ENCODE peak calls at places on chromosomes 16 and 17, in four cellular contexts. Y is mammary epithelial cell, M is IMR-90, O is SK-N-SH. J is an unnamed sample.

GRCh38 chr17:75498019-75498725 is 17.2 kb downstream of the CASKIN2 start:
- DNase-seq in Y (no peak), M (no peak), O (peak; percentile 42), J (no peak)

GRCh38 chr16:59324462-59324861 is 590.3 kb upstream of the GOT2 start:
- DNase-seq in Y (no peak), M (peak; percentile 2), O (no peak), J (no peak)

GRCh38 chr16:14015948-14016347 is 55.2 kb upstream of the MRTFB start:
- DNase-seq in Y (peak; percentile 55), M (peak; percentile 90), O (no peak), J (peak; percentile 84)

GRCh38 chr16:87653234-87653633 is 50.9 kb downstream of the JPH3 start:
- DNase-seq in Y (no peak), M (peak; percentile 2), O (peak; percentile 66), J (no peak)

GRCh38 chr17:59914274-59914854 is 21.4 kb downstream of the RPS6KB1 start:
- DNase-seq in Y (peak; percentile 24), M (peak; percentile 60), O (peak; percentile 75), J (no peak)

GRCh38 chr17:74356640-74357465 is 4.8 kb downstream of the BTBD17 start:
- DNase-seq in Y (no peak), M (no peak), O (no peak), J (no peak)

GRCh38 chr17:62911106-62911505 is 54.9 kb upstream of the TANC2 start:
- DNase-seq in Y (no peak), M (no peak), O (no peak), J (no peak)

GRCh38 chr17:68603663-68604062 is 2.5 kb upstream of the FAM20A start:
- DNase-seq in Y (no peak), M (no peak), O (no peak), J (no peak)

GRCh38 chr17:17580662-17581470 is 10.6 kb downstream of the PEMT start:
- DNase-seq in Y (no peak), M (peak; percentile 27), O (no peak), J (peak; percentile 80)

GRCh38 chr17:65918450-65918849 is 273.5 kb downstream of the CEP112 start:
- DNase-seq in Y (no peak), M (no peak), O (no peak), J (no peak)

GRCh38 chr17:67707442-67707841 is 10.3 kb upstream of the NOL11 start:
- DNase-seq in Y (no peak), M (no peak), O (peak; percentile 34), J (no peak)

DNA sequence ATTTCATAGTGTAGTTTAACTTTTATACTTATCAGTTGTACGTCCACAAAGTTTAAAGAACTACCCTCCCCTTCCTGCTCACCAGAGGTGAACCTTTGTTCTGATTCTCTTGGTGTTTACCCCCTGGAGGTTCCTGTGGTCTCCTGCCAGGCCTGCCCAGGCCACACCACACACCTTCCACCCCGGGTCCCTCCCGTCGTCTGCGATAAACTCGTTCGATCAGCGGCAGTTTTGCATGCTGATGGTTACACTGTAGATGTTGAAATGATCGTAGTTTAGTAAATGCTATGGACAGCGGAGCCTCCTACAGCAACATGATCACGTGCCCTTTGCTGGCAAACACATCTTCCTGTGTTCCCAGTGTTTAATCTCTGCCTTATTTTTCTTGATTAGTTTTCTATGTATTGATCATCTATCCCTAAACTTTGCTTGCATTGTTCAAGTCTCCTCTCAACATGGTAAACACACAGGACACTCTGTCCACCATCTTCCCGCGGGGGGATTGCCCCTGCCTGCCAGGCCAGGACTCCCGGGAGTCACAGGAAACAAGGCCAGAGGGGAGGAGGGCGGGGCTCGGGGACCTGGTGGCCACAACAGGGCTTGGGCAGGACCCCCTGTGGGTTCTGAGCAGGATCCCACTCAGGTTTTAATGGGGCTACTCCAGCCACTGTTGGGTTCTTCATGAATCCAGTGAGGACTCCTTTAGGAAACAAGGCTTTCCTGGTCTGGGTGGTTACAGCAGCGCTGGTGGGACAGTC is 2.8 kb upstream of the ACSF3 start:
- DNase-seq in Y (no peak), M (no peak), O (no peak), J (no peak)
- H2AFZ ChIP-seq in Y (no peak overlapping the region), M (no peak overlapping the region), O (no peak overlapping the region), J (no peak overlapping the region)

GRCh38 chr16:84293406-84293805 is 1.3 kb upstream of the WFDC1 start:
- DNase-seq in Y (no peak), M (no peak), O (no peak), J (no peak)

GRCh38 chr16:84298376-84298899 is 3.8 kb downstream of the WFDC1 start:
- DNase-seq in Y (no peak), M (no peak), O (no peak), J (no peak)

GRCh38 chr16:84294196-84295142 is at the start of gene WFDC1:
- DNase-seq in Y (no peak), M (peak; percentile 19), O (peak; percentile 68), J (no peak)

GRCh38 chr16:84292032-84292431 is 2.6 kb upstream of the WFDC1 start:
- DNase-seq in Y (peak; percentile 24), M (no peak), O (no peak), J (no peak)

GRCh38 chr16:84295203-84295850 is 649 bp downstream of the WFDC1 start:
- DNase-seq in Y (no peak), M (peak; percentile 16), O (peak; percentile 33), J (no peak)
- H2AFZ ChIP-seq in Y (no peak overlapping the region), M (peak overlapping the region; percentile 80), O (no peak overlapping the region), J (no peak overlapping the region)

GRCh38 chr17:28553000-28553505 is 629 bp upstream of the UNC119 start:
- DNase-seq in Y (no peak), M (no peak), O (no peak), J (no peak)
- H2AFZ ChIP-seq in Y (no peak overlapping the region), M (peak overlapping the region; percentile 88), O (peak overlapping the region; percentile 87), J (no peak overlapping the region)

DNA sequence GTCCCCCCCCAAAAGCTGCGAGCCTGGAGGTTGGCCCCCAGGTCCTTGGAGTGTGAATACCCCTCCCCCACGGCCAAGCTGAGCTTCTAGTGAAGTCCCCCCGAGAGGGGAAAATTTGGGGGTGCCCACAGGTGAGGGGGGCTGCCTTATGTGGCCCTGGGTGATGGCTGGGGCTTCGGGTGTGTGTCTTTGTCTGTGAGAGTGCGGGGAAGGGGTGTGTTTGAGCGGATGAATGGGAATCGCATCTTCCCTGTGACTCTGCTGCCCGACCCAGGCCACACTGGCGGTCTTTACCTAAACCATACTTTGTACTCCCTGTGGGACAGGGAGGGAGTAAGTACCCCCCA is 1.2 kb downstream of the SBK1 start:
- DNase-seq in Y (no peak), M (no peak), O (no peak), J (no peak)
- H2AFZ ChIP-seq in Y (no peak overlapping the region), M (no peak overlapping the region), O (no peak overlapping the region), J (no peak overlapping the region)

GRCh38 chr16:8649829-8650554 is 24.4 kb upstream of the ABAT start:
- DNase-seq in Y (no peak), M (no peak), O (no peak), J (no peak)
- H2AFZ ChIP-seq in Y (no peak overlapping the region), M (no peak overlapping the region), O (no peak overlapping the region), J (no peak overlapping the region)

GRCh38 chr16:57689772-57690558 is 4.6 kb upstream of the DRC7 start:
- DNase-seq in Y (no peak), M (no peak), O (no peak), J (no peak)

GRCh38 chr16:57688487-57688986 is 6.1 kb upstream of the DRC7 start:
- DNase-seq in Y (no peak), M (no peak), O (no peak), J (no peak)

GRCh38 chr16:57690782-57691471 is 3.7 kb upstream of the DRC7 start:
- DNase-seq in Y (no peak), M (peak; percentile 7), O (no peak), J (no peak)

GRCh38 chr16:57686577-57686976 is 8.0 kb upstream of the DRC7 start:
- DNase-seq in Y (no peak), M (no peak), O (no peak), J (no peak)

DNA sequence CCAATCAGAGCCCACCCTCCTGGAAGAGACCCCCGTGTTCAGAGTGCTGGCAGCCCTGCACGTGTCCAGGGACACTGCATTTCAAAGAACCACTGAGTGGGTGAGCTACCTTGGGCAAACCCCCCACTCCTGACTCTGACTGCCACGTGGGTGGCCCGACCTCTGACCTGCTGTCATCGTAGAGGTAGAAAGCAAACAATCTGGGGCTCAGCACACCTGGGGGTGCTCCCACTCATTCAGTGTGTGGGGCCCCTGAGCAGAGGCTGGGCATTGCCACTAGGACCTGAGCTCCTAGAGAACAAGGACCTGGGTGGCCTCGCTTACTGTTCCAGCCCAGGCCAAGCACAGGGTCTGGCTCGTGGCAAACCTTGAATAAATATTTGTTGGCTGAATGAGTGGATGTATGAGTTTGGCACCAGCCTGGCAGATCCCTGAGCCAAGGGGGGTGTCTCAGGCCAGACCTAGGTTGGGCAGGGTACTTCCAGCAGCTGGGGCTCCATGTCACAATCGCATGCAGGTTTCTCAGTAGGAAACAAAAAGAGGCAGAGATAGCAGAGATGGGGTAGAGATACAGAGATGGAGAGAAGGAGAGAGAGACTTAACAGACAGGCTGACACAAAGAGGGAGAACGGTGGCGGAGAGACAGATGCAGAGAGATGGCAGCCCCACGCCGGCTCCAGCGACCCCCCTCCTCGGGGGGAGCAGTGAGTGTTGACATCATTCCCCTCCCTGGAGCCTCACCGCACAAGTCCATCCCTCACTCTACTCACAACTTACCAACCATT is 5.4 kb upstream of the DRC7 start:
- DNase-seq in Y (no peak), M (no peak), O (peak; percentile 30), J (no peak)
- H2AFZ ChIP-seq in Y (no peak overlapping the region), M (peak overlapping the region; percentile 8), O (no peak overlapping the region), J (no peak overlapping the region)

DNA sequence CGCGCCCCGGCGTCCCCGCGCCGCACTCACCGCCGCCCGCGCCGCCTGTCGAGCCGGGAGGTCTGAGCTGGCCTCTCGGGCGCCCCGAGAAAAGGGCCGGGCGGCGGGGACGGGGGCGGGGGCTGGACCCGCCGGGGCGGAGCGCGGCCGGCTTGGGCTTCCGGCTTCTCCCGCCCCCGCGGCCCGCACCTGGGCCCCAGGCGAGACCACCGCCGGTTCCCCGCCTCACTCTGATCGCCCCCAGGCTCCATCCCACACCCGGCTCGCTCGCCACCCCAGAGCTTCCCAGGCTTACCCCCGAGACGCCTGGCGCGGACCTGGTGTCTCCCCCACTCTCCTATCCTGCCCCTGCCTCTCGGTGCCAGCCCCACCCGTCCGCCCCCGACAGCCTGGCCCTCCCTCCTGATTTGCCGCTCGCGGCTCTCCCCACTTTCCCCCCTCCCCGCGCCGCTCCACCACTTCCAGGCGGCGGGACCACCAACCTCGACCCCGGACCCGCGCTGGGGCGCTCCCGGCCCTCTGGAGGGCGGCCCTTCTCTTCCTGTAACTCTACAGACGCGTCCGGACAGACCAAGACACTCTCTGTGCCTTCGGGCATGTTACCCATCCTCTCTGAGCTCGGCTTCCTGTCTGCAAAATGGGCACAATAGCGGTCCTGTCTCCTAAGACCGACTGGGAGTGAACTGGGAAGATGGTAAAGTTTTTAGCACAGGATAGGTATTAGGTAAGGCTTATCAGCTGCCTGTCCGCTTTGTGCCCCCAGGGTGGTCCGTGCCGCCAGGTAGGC is at the start of gene LITAF:
- DNase-seq in Y (peak; percentile 74), M (peak; percentile 42), O (peak; percentile 92), J (peak; percentile 72)
- H2AFZ ChIP-seq in Y (peak within 1 kb of the TSS; percentile 81), M (peak within 1 kb of the TSS; percentile 98), O (peak within 1 kb of the TSS; percentile 99), J (peak within 1 kb of the TSS; percentile 86)

GRCh38 chr16:86611958-86612357 is 33.6 kb downstream of the FOXL1 start:
- DNase-seq in Y (no peak), M (no peak), O (no peak), J (no peak)
- H2AFZ ChIP-seq in Y (no peak overlapping the region), M (no peak overlapping the region), O (no peak overlapping the region), J (no peak overlapping the region)

J was measured in PC-9.